ENCODE peak calls at places on chromosome 11, in six cellular contexts. X, L, F, I, D and H are unnamed samples.

GRCh38 chr11:68033708-68034045 is 3.2 kb downstream of the NDUFS8 start:
- DNase-seq in X (no peak), L (peak), F (no peak), I (no peak), D (no peak), H (no peak)

GRCh38 chr11:132030896-132031295 is 660.5 kb downstream of the NTM start:
- DNase-seq in X (no peak), L (no peak), F (peak), I (no peak), D (no peak), H (no peak)

GRCh38 chr11:47558695-47559094 is 5.8 kb upstream of the CELF1 start:
- DNase-seq in X (no peak), L (no peak), F (no peak), I (no peak), D (no peak), H (no peak)

GRCh38 chr11:57668467-57668890 is 565 bp downstream of the ZDHHC5 start:
- DNase-seq in X (no peak), L (no peak), F (no peak), I (no peak), D (peak), H (no peak)

GRCh38 chr11:43756575-43756974 is 76.0 kb downstream of the HSD17B12 start:
- DNase-seq in X (no peak), L (no peak), F (peak), I (no peak), D (no peak), H (no peak)

GRCh38 chr11:105202844-105203548 is 63.4 kb upstream of the CARD18 start:
- DNase-seq in X (peak), L (no peak), F (no peak), I (no peak), D (no peak), H (no peak)

GRCh38 chr11:44755553-44756505 is 29.1 kb downstream of the TSPAN18 start:
- DNase-seq in X (no peak), L (no peak), F (no peak), I (no peak), D (no peak), H (no peak)

GRCh38 chr11:107857550-107858216 is 904 bp downstream of the SLC35F2 start:
- DNase-seq in X (peak), L (no peak), F (peak), I (no peak), D (peak), H (no peak)

GRCh38 chr11:88414385-88414861 is 76.9 kb upstream of the CTSC start:
- DNase-seq in X (no peak), L (peak), F (peak), I (no peak), D (peak), H (peak)

GRCh38 chr11:662689-663274 is 25.7 kb downstream of the DRD4 start:
- DNase-seq in X (peak), L (peak), F (peak), I (no peak), D (peak), H (peak)

GRCh38 chr11:86068138-86068861 is 584 bp downstream of the PICALM start:
- DNase-seq in X (peak), L (peak), F (peak), I (peak), D (peak), H (peak)

GRCh38 chr11:126742582-126742981 is 258.0 kb downstream of the KIRREL3 start:
- DNase-seq in X (no peak), L (no peak), F (no peak), I (no peak), D (no peak), H (no peak)

GRCh38 chr11:130721736-130722135 is 194.5 kb downstream of the SNX19 start:
- DNase-seq in X (no peak), L (no peak), F (peak), I (no peak), D (no peak), H (no peak)

GRCh38 chr11:13238879-13239514 is 38.6 kb upstream of the BMAL1 start:
- DNase-seq in X (peak), L (peak), F (peak), I (no peak), D (peak), H (peak)

GRCh38 chr11:114019046-114019445 is 40.5 kb upstream of the ZBTB16 start:
- DNase-seq in X (no peak), L (peak), F (no peak), I (no peak), D (no peak), H (no peak)

GRCh38 chr11:73137262-73137941 is 4.7 kb downstream of the FCHSD2 start:
- DNase-seq in X (no peak), L (peak), F (no peak), I (no peak), D (peak), H (no peak)
- H3K4me3 ChIP-seq in X (no peak), L (no peak), F (no peak), I (no peak), D (peak), H (no peak)

GRCh38 chr11:17574799-17575144 is 27.7 kb downstream of the OTOG start:
- DNase-seq in X (no peak), L (no peak), F (no peak), I (peak), D (no peak), H (no peak)
- H3K4me3 ChIP-seq in X (no peak), L (no peak), F (no peak), I (no peak), D (no peak), H (no peak)

GRCh38 chr11:2988361-2988762 is 3.8 kb downstream of the NAP1L4 start:
- DNase-seq in X (no peak), L (no peak), F (no peak), I (no peak), D (no peak), H (no peak)

GRCh38 chr11:2988996-2989395 is 3.1 kb downstream of the NAP1L4 start:
- DNase-seq in X (no peak), L (no peak), F (no peak), I (no peak), D (no peak), H (no peak)

GRCh38 chr11:2987881-2988280 is 4.2 kb downstream of the NAP1L4 start:
- DNase-seq in X (no peak), L (no peak), F (no peak), I (no peak), D (no peak), H (no peak)

GRCh38 chr11:2990617-2991476 is 1.3 kb downstream of the NAP1L4 start:
- DNase-seq in X (peak), L (no peak), F (no peak), I (no peak), D (peak), H (no peak)

GRCh38 chr11:2989551-2989950 is 2.6 kb downstream of the NAP1L4 start:
- DNase-seq in X (no peak), L (no peak), F (no peak), I (no peak), D (no peak), H (no peak)
- H3K4me3 ChIP-seq in X (peak), L (no peak), F (peak), I (peak), D (peak), H (no peak)

DNA sequence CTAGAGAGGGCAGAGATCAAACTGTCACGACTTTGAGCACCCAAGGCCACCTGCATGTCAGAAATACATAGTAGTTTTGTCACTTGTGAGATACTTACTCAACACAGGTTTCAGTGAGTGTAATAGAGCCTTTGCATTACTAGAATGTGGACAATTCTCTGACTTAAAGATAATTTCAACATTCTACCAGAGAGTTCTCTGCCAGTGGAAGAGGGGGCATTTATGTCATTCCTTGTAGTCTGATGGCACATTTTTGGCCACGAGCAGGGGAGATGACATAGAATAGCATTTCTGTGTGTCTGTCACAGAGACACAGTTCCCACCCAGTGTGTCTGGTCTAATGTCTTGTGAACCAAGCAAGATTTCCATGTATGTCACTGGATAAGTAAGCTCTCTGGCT is 112.5 kb downstream of the DBX1 start:
- DNase-seq in X (no peak), L (no peak), F (no peak), I (no peak), D (no peak), H (no peak)
- H3K4me3 ChIP-seq in X (no peak), L (no peak), F (no peak), I (no peak), D (no peak), H (no peak)